ENCODE peak calls at places on chromosome 16, in five cellular contexts. V is mucosa of gallbladder; Z is stimulated activated naive CD4-positive, alpha-beta T cell; F is amygdala; E is testis. P is an unnamed sample.

GRCh38 chr16:57807968-57808528 is 5.8 kb upstream of the KIFC3 start:
- DNase-seq in V (peak), Z (peak), F (no peak), E (peak), P (peak)

GRCh38 chr16:83953796-83954576 is 946 bp downstream of the OSGIN1 start:
- DNase-seq in V (no peak), Z (peak), F (no peak), E (peak), P (peak)

GRCh38 chr16:56632160-56632847 is at the start of gene MT1M:
- DNase-seq in V (no peak), Z (no peak), F (peak), E (peak), P (peak)

GRCh38 chr16:70523621-70524405 is at the start of gene SF3B3:
- DNase-seq in V (peak), Z (peak), F (peak), E (peak), P (peak)

GRCh38 chr16:17379121-17379571 is 91.6 kb downstream of the XYLT1 start:
- DNase-seq in V (no peak), Z (no peak), F (no peak), E (peak), P (peak)

GRCh38 chr16:9177861-9178260 is 86.4 kb downstream of the HAPSTR1 start:
- DNase-seq in V (no peak), Z (no peak), F (no peak), E (no peak), P (no peak)

GRCh38 chr16:70018254-70018653 is 67.1 kb downstream of the CLEC18A start:
- DNase-seq in V (no peak), Z (peak), F (no peak), E (peak), P (peak)

GRCh38 chr16:58970775-58971174 is 236.7 kb upstream of the GOT2 start:
- DNase-seq in V (no peak), Z (no peak), F (no peak), E (no peak), P (no peak)

GRCh38 chr16:89764711-89765201 is 43.4 kb downstream of the ZNF276 start:
- DNase-seq in V (peak), Z (peak), F (no peak), E (peak), P (peak)

GRCh38 chr16:55495616-55496289 is 13.1 kb upstream of the LPCAT2 start:
- DNase-seq in V (no peak), Z (no peak), F (no peak), E (no peak), P (no peak)

GRCh38 chr16:66580605-66581209 is 1.4 kb downstream of the CMTM2 start:
- DNase-seq in V (no peak), Z (no peak), F (no peak), E (no peak), P (no peak)

GRCh38 chr16:84357191-84357651 is 11.1 kb upstream of the ATP2C2 start:
- DNase-seq in V (no peak), Z (no peak), F (no peak), E (no peak), P (no peak)

GRCh38 chr16:11973065-11973464 is 3.5 kb upstream of the SNX29 start:
- DNase-seq in V (no peak), Z (no peak), F (no peak), E (no peak), P (no peak)

GRCh38 chr16:51670527-51670926 is 519.5 kb upstream of the SALL1 start:
- DNase-seq in V (no peak), Z (no peak), F (no peak), E (no peak), P (no peak)

GRCh38 chr16:27102701-27103575 is 36.2 kb downstream of the C16orf82 start:
- DNase-seq in V (no peak), Z (no peak), F (no peak), E (no peak), P (no peak)

GRCh38 chr16:67547423-67548264 is 14.7 kb upstream of the CTCF start:
- DNase-seq in V (no peak), Z (peak), F (no peak), E (no peak), P (no peak)

GRCh38 chr16:87914812-87915211 is 21.5 kb downstream of the CA5A start:
- DNase-seq in V (no peak), Z (no peak), F (no peak), E (no peak), P (no peak)